ENCODE peak calls at places on chromosomes 16 and 17, in nine cellular contexts. A is anterior cingulate cortex, U is NCI-H345, N is esophagus squamous epithelium, X is GM03348, E is hippocampal formation, W is colonic mucosa, Y is WTC11, Z is nucleus accumbens. M is an unnamed sample.

GRCh38 chr16:30699615-30700099 is 686 bp downstream of the SRCAP start:
- DNase-seq in A (no peak), U (no peak), N (no peak), X (no peak), E (no peak), W (no peak), Y (no peak), Z (no peak), M (no peak)

GRCh38 chr16:70682239-70683145 is 3.4 kb downstream of the MTSS2 start:
- DNase-seq in A (no peak), U (no peak), N (no peak), X (no peak), E (no peak), W (no peak), Y (no peak), Z (no peak), M (no peak)

GRCh38 chr17:1060991-1061390 is 64.1 kb downstream of the TIMM22 start:
- DNase-seq in A (no peak), U (no peak), N (no peak), X (peak), E (no peak), W (peak), Y (no peak), Z (no peak), M (peak)

GRCh38 chr16:89331371-89332109 is 114.0 kb downstream of the ZNF778 start:
- DNase-seq in A (no peak), U (no peak), N (no peak), X (no peak), E (no peak), W (no peak), Y (peak), Z (no peak), M (no peak)

GRCh38 chr16:69106491-69107291 is 1.2 kb downstream of the HAS3 start:
- DNase-seq in A (no peak), U (no peak), N (no peak), X (peak), E (no peak), W (peak), Y (peak), Z (no peak), M (no peak)

GRCh38 chr17:12134587-12134986 is 113.9 kb downstream of the MAP2K4 start:
- DNase-seq in A (no peak), U (no peak), N (no peak), X (no peak), E (no peak), W (no peak), Y (no peak), Z (no peak), M (no peak)

GRCh38 chr17:27573971-27574525 is 56.9 kb upstream of the LGALS9 start:
- DNase-seq in A (no peak), U (no peak), N (no peak), X (peak), E (no peak), W (no peak), Y (no peak), Z (no peak), M (no peak)

GRCh38 chr16:23563186-23563585 is 5.7 kb downstream of the UBFD1 start:
- DNase-seq in A (no peak), U (no peak), N (no peak), X (no peak), E (no peak), W (no peak), Y (no peak), Z (no peak), M (no peak)

GRCh38 chr16:50351116-50351515 is 17.7 kb downstream of the BRD7 start:
- DNase-seq in A (no peak), U (no peak), N (no peak), X (no peak), E (no peak), W (no peak), Y (no peak), Z (no peak), M (no peak)

GRCh38 chr16:56606688-56607618 is 1.4 kb upstream of the MT2A start:
- DNase-seq in A (no peak), U (no peak), N (peak), X (peak), E (no peak), W (peak), Y (no peak), Z (no peak), M (peak)

GRCh38 chr16:47387026-47387734 is 73.7 kb downstream of the ITFG1 start:
- DNase-seq in A (no peak), U (no peak), N (no peak), X (no peak), E (no peak), W (no peak), Y (no peak), Z (no peak), M (no peak)

GRCh38 chr17:80229011-80229410 is 8.8 kb downstream of the SLC26A11 start:
- DNase-seq in A (no peak), U (no peak), N (no peak), X (no peak), E (no peak), W (no peak), Y (no peak), Z (no peak), M (no peak)

GRCh38 chr17:63530557-63531021 is 7.4 kb downstream of the KCNH6 start:
- DNase-seq in A (no peak), U (no peak), N (no peak), X (no peak), E (no peak), W (no peak), Y (no peak), Z (no peak), M (no peak)

GRCh38 chr17:1714980-1715802 is 5.0 kb upstream of the TLCD2 start:
- DNase-seq in A (no peak), U (no peak), N (no peak), X (peak), E (peak), W (peak), Y (peak), Z (peak), M (peak)

GRCh38 chr17:61739002-61739401 is 124.3 kb downstream of the BRIP1 start:
- DNase-seq in A (no peak), U (no peak), N (no peak), X (no peak), E (no peak), W (no peak), Y (no peak), Z (no peak), M (no peak)

GRCh38 chr17:27968206-27968732 is 74.2 kb upstream of the NLK start:
- DNase-seq in A (no peak), U (no peak), N (no peak), X (no peak), E (no peak), W (no peak), Y (no peak), Z (no peak), M (no peak)

GRCh38 chr16:68087688-68088087 is 2.5 kb downstream of the NFATC3 start:
- DNase-seq in A (no peak), U (no peak), N (no peak), X (no peak), E (no peak), W (no peak), Y (no peak), Z (no peak), M (no peak)

GRCh38 chr17:82076785-82077591 is 11.4 kb upstream of the DUS1L start:
- DNase-seq in A (no peak), U (no peak), N (no peak), X (no peak), E (no peak), W (no peak), Y (no peak), Z (no peak), M (no peak)

GRCh38 chr16:74623214-74623842 is 16.4 kb upstream of the GLG1 start:
- DNase-seq in A (no peak), U (no peak), N (no peak), X (peak), E (no peak), W (no peak), Y (no peak), Z (no peak), M (no peak)

GRCh38 chr16:69112285-69113129 is 7.1 kb downstream of the HAS3 start:
- DNase-seq in A (no peak), U (no peak), N (no peak), X (peak), E (no peak), W (peak), Y (peak), Z (no peak), M (no peak)

GRCh38 chr17:56653877-56654276 is 60.4 kb downstream of the NOG start:
- DNase-seq in A (no peak), U (no peak), N (no peak), X (peak), E (no peak), W (no peak), Y (peak), Z (no peak), M (no peak)

GRCh38 chr17:36144014-36144413 is 32.4 kb downstream of the TBC1D3B start:
- DNase-seq in A (no peak), U (no peak), N (no peak), X (no peak), E (no peak), W (no peak), Y (no peak), Z (no peak), M (no peak)

GRCh38 chr16:57530104-57530522 is 6.3 kb downstream of the CCDC102A start:
- DNase-seq in A (no peak), U (no peak), N (no peak), X (peak), E (no peak), W (peak), Y (peak), Z (no peak), M (no peak)

GRCh38 chr16:35731341-35732040 is 2272.1 kb downstream of the TP53TG3F start:
- DNase-seq in A (no peak), U (no peak), N (no peak), X (no peak), E (no peak), W (no peak), Y (no peak), Z (no peak), M (no peak)

GRCh38 chr16:22324787-22325597 is 27.8 kb downstream of the POLR3E start:
- DNase-seq in A (no peak), U (no peak), N (no peak), X (no peak), E (no peak), W (peak), Y (no peak), Z (no peak), M (no peak)

GRCh38 chr17:8141046-8141445 is 11.2 kb downstream of the PER1 start:
- DNase-seq in A (no peak), U (no peak), N (no peak), X (no peak), E (no peak), W (no peak), Y (no peak), Z (no peak), M (no peak)

GRCh38 chr17:29592850-29593545 is at the start of gene ANKRD13B:
- DNase-seq in A (peak), U (peak), N (no peak), X (peak), E (peak), W (peak), Y (peak), Z (peak), M (no peak)

GRCh38 chr17:4199818-4200402 is 56.9 kb downstream of the CYB5D2 start:
- DNase-seq in A (no peak), U (no peak), N (no peak), X (peak), E (no peak), W (no peak), Y (peak), Z (no peak), M (no peak)

GRCh38 chr16:85462405-85463227 is 150.5 kb upstream of the GSE1 start:
- DNase-seq in A (no peak), U (peak), N (no peak), X (peak), E (no peak), W (no peak), Y (no peak), Z (no peak), M (no peak)

GRCh38 chr16:19001788-19002187 is 18.1 kb downstream of the TMC7 start:
- DNase-seq in A (no peak), U (no peak), N (no peak), X (peak), E (peak), W (no peak), Y (no peak), Z (peak), M (peak)